ENCODE peak calls at places on chromosomes 6 and 20, in nine cellular contexts. Y is endothelial cell, L is mesothelial cell of epicardium, K is OCI-LY7, D is right lobe of liver, Z is left ventricle myocardium inferior, J is AG04450, R is astrocyte of the spinal cord, W is WTC11. F is an unnamed sample.

GRCh38 chr20:38970302-38970701 is 8.2 kb downstream of the DHX35 start:
- DNase-seq in Y (no peak), L (no peak), K (no peak), D (no peak), Z (no peak), J (no peak), R (peak), W (no peak), F (no peak)

GRCh38 chr6:109865968-109866367 is 112.1 kb upstream of the GPR6 start:
- DNase-seq in Y (no peak), L (no peak), K (no peak), D (no peak), Z (no peak), J (no peak), R (no peak), W (peak), F (no peak)

GRCh38 chr6:150024646-150025155 is 631 bp downstream of the RAET1L start:
- DNase-seq in Y (no peak), L (no peak), K (no peak), D (no peak), Z (no peak), J (no peak), R (no peak), W (no peak), F (no peak)

GRCh38 chr6:44122821-44123220 is 4.4 kb downstream of the MRPL14 start:
- DNase-seq in Y (no peak), L (no peak), K (peak), D (no peak), Z (no peak), J (no peak), R (peak), W (no peak), F (no peak)

GRCh38 chr6:101454106-101454676 is 60.7 kb downstream of the GRIK2 start:
- DNase-seq in Y (no peak), L (no peak), K (no peak), D (no peak), Z (no peak), J (no peak), R (no peak), W (no peak), F (no peak)

GRCh38 chr6:150959071-150959637 is 93.7 kb downstream of the MTHFD1L start:
- DNase-seq in Y (no peak), L (no peak), K (no peak), D (no peak), Z (no peak), J (no peak), R (no peak), W (no peak), F (no peak)

GRCh38 chr20:22775671-22776139 is 191.3 kb upstream of the FOXA2 start:
- DNase-seq in Y (no peak), L (no peak), K (no peak), D (no peak), Z (no peak), J (no peak), R (peak), W (no peak), F (no peak)

GRCh38 chr20:10609276-10609675 is 64.5 kb downstream of the JAG1 start:
- DNase-seq in Y (no peak), L (no peak), K (no peak), D (no peak), Z (peak), J (peak), R (peak), W (no peak), F (no peak)

GRCh38 chr6:139588076-139588639 is 213.7 kb upstream of the CITED2 start:
- DNase-seq in Y (no peak), L (no peak), K (no peak), D (no peak), Z (no peak), J (no peak), R (peak), W (no peak), F (no peak)

GRCh38 chr20:2840138-2840966 is at the start of the genes PCED1A and VPS16:
- DNase-seq in Y (peak), L (peak), K (peak), D (peak), Z (peak), J (peak), R (peak), W (peak), F (peak)

GRCh38 chr6:108114861-108115597 is 40.5 kb upstream of the OSTM1 start:
- DNase-seq in Y (peak), L (peak), K (no peak), D (peak), Z (peak), J (peak), R (peak), W (peak), F (peak)

GRCh38 chr6:92110390-92110789 is 1309.0 kb downstream of the EPHA7 start:
- DNase-seq in Y (no peak), L (no peak), K (no peak), D (no peak), Z (no peak), J (no peak), R (no peak), W (no peak), F (no peak)

GRCh38 chr6:169800668-169801395 is 49.4 kb downstream of the ERMARD start:
- DNase-seq in Y (no peak), L (no peak), K (no peak), D (peak), Z (no peak), J (peak), R (peak), W (no peak), F (no peak)

GRCh38 chr6:111781055-111781708 is 92.1 kb downstream of the FYN start:
- DNase-seq in Y (no peak), L (no peak), K (no peak), D (no peak), Z (no peak), J (no peak), R (no peak), W (no peak), F (no peak)

GRCh38 chr20:59421089-59421488 is 120.7 kb downstream of the EDN3 start:
- DNase-seq in Y (no peak), L (no peak), K (no peak), D (no peak), Z (no peak), J (no peak), R (no peak), W (no peak), F (no peak)

GRCh38 chr6:45075246-45075645 is 252.9 kb upstream of the RUNX2 start:
- DNase-seq in Y (no peak), L (no peak), K (no peak), D (no peak), Z (no peak), J (peak), R (peak), W (no peak), F (no peak)

GRCh38 chr6:41462980-41463930 is 82.9 kb upstream of the FOXP4 start:
- DNase-seq in Y (peak), L (no peak), K (peak), D (peak), Z (peak), J (peak), R (peak), W (no peak), F (no peak)

GRCh38 chr6:4433199-4433598 is 297.8 kb upstream of the ECI2 start:
- DNase-seq in Y (no peak), L (no peak), K (no peak), D (no peak), Z (no peak), J (no peak), R (no peak), W (no peak), F (no peak)

GRCh38 chr6:33744001-33744848 is 2.5 kb downstream of the IP6K3 start:
- DNase-seq in Y (peak), L (peak), K (peak), D (peak), Z (peak), J (no peak), R (peak), W (peak), F (peak)

GRCh38 chr20:4835244-4836177 is 113.8 kb downstream of the PRND start:
- DNase-seq in Y (no peak), L (no peak), K (no peak), D (no peak), Z (peak), J (no peak), R (peak), W (no peak), F (no peak)

GRCh38 chr20:50574586-50574985 is 64.4 kb downstream of the PTPN1 start:
- DNase-seq in Y (no peak), L (no peak), K (no peak), D (no peak), Z (no peak), J (no peak), R (no peak), W (no peak), F (no peak)

GRCh38 chr6:41636803-41637178 is 1.5 kb upstream of the MDFI start:
- DNase-seq in Y (peak), L (no peak), K (no peak), D (peak), Z (no peak), J (no peak), R (peak), W (peak), F (no peak)

GRCh38 chr20:54110457-54110856 is 40.1 kb upstream of the BCAS1 start:
- DNase-seq in Y (no peak), L (no peak), K (no peak), D (no peak), Z (no peak), J (no peak), R (no peak), W (no peak), F (no peak)

GRCh38 chr6:138722425-138723371 is 50.9 kb upstream of the CCDC28A start:
- DNase-seq in Y (no peak), L (no peak), K (no peak), D (no peak), Z (no peak), J (no peak), R (peak), W (no peak), F (no peak)

GRCh38 chr20:51014797-51015722 is 7.8 kb downstream of the KCNG1 start:
- DNase-seq in Y (peak), L (no peak), K (peak), D (no peak), Z (no peak), J (no peak), R (peak), W (peak), F (no peak)

GRCh38 chr6:37980222-37980595 is 160.7 kb downstream of the ZFAND3 start:
- DNase-seq in Y (no peak), L (no peak), K (no peak), D (no peak), Z (no peak), J (no peak), R (no peak), W (no peak), F (no peak)

GRCh38 chr6:146913842-146914562 is 290.2 kb upstream of the STXBP5 start:
- DNase-seq in Y (peak), L (peak), K (no peak), D (no peak), Z (peak), J (peak), R (peak), W (peak), F (no peak)

GRCh38 chr6:47044418-47044817 is 2.3 kb upstream of the ADGRF1 start:
- DNase-seq in Y (no peak), L (no peak), K (no peak), D (no peak), Z (no peak), J (no peak), R (peak), W (no peak), F (no peak)

GRCh38 chr6:30171677-30172471 is 8.5 kb downstream of the TRIM15 start:
- DNase-seq in Y (peak), L (no peak), K (peak), D (no peak), Z (no peak), J (no peak), R (peak), W (peak), F (peak)

GRCh38 chr20:33158637-33159385 is 9.1 kb upstream of the BPIFA2 start:
- DNase-seq in Y (no peak), L (no peak), K (no peak), D (no peak), Z (no peak), J (no peak), R (no peak), W (no peak), F (no peak)

GRCh38 chr6:132314432-132314831 is 86.8 kb downstream of the MOXD1 start:
- DNase-seq in Y (no peak), L (no peak), K (no peak), D (no peak), Z (no peak), J (no peak), R (no peak), W (no peak), F (no peak)

GRCh38 chr6:134607411-134607810 is 289.5 kb upstream of the SGK1 start:
- DNase-seq in Y (no peak), L (no peak), K (no peak), D (no peak), Z (no peak), J (no peak), R (no peak), W (no peak), F (no peak)

GRCh38 chr6:12270551-12271228 is 19.5 kb upstream of the EDN1 start:
- DNase-seq in Y (no peak), L (no peak), K (no peak), D (no peak), Z (no peak), J (no peak), R (no peak), W (no peak), F (no peak)

GRCh38 chr6:79705456-79705995 is 74.4 kb downstream of the SH3BGRL2 start:
- DNase-seq in Y (no peak), L (no peak), K (no peak), D (no peak), Z (no peak), J (no peak), R (peak), W (no peak), F (no peak)

GRCh38 chr6:20178327-20178726 is 33.9 kb downstream of the MBOAT1 start:
- DNase-seq in Y (no peak), L (no peak), K (no peak), D (no peak), Z (no peak), J (no peak), R (no peak), W (no peak), F (no peak)

GRCh38 chr6:13014551-13015378 is 298.2 kb downstream of the PHACTR1 start:
- DNase-seq in Y (peak), L (no peak), K (no peak), D (no peak), Z (peak), J (no peak), R (no peak), W (peak), F (no peak)

GRCh38 chr20:8858181-8858794 is 210.6 kb upstream of the PLCB4 start:
- DNase-seq in Y (no peak), L (no peak), K (no peak), D (no peak), Z (no peak), J (no peak), R (peak), W (no peak), F (no peak)

GRCh38 chr20:62027698-62028321 is 37.9 kb downstream of the TAF4 start:
- DNase-seq in Y (no peak), L (no peak), K (no peak), D (peak), Z (no peak), J (no peak), R (no peak), W (no peak), F (no peak)

GRCh38 chr20:62027116-62027515 is 38.6 kb downstream of the TAF4 start:
- DNase-seq in Y (no peak), L (no peak), K (no peak), D (peak), Z (no peak), J (no peak), R (no peak), W (no peak), F (no peak)

GRCh38 chr20:62025394-62025793 is 40.3 kb downstream of the TAF4 start:
- DNase-seq in Y (no peak), L (no peak), K (no peak), D (peak), Z (no peak), J (no peak), R (no peak), W (no peak), F (no peak)

GRCh38 chr20:62026564-62026856 is 39.2 kb downstream of the TAF4 start:
- DNase-seq in Y (no peak), L (no peak), K (no peak), D (peak), Z (no peak), J (no peak), R (no peak), W (no peak), F (no peak)

DNA sequence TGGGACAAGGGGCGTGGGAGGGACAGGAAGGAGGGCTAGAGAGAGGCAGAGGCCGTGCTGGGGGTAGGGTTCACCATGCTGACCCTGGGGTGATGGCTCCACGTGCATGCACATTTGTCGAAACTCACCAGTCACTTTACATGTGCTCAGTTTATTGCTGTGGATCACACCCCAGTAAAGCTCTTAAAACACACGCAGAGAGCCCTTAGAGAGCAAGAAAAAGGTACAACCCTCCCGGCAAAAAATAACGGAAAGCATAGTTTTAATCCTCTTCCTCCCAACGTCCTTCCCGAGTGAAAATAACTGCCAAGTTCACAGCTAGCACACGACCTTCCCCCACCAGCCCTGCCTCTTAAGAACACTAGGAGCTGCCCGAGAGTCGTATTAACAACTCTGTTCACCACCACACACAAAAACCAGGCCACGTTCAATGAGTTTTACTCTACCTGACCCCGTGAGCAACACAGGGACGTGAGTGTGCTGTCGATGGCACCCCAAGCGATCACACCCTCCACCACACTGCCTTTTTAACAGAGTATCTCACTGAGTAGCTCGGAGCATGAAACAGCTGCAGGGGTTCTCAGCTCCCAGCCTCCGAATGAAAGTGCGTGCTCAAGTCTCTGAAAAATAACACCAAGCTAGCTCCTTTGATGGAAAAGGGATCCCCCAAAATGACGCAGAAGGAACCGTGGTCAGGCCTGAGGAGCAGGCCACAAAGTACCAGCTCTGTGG is 39.7 kb downstream of the TAF4 start:
- DNase-seq in Y (no peak), L (no peak), K (no peak), D (peak), Z (no peak), J (peak), R (peak), W (no peak), F (no peak)
- TF ChIP-seq CTCF in Y (no peak), L (no peak), K (no peak), D (peak), Z (peak), J (peak), R (peak), W (no peak), F (no peak)

GRCh38 chr6:125986295-125986955 is at the start of gene TRMT11:
- DNase-seq in Y (peak), L (peak), K (peak), D (peak), Z (peak), J (no peak), R (peak), W (peak), F (peak)
- TF ChIP-seq CTCF in Y (no peak), L (no peak), K (peak), D (no peak), Z (no peak), J (peak), R (no peak), W (no peak), F (no peak)

GRCh38 chr6:125779924-125780539 is 10.7 kb upstream of the NCOA7 start:
- DNase-seq in Y (peak), L (peak), K (peak), D (peak), Z (peak), J (peak), R (peak), W (peak), F (peak)
- TF ChIP-seq CTCF in Y (no peak), L (peak), K (peak), D (no peak), Z (peak), J (peak), R (peak), W (no peak), F (no peak)

GRCh38 chr6:25753079-25753478 is 1.5 kb upstream of the SLC17A4 start:
- DNase-seq in Y (no peak), L (no peak), K (no peak), D (no peak), Z (no peak), J (no peak), R (no peak), W (no peak), F (no peak)
- TF ChIP-seq CTCF in Y (no peak), L (no peak), K (no peak), D (no peak), Z (no peak), J (no peak), R (no peak), W (no peak), F (no peak)

GRCh38 chr6:127547215-127547614 is 28.1 kb upstream of the MTCL3 start:
- DNase-seq in Y (peak), L (no peak), K (peak), D (no peak), Z (no peak), J (no peak), R (no peak), W (peak), F (no peak)
- TF ChIP-seq CTCF in Y (peak), L (no peak), K (no peak), D (peak), Z (no peak), J (peak), R (peak), W (peak), F (no peak)

GRCh38 chr20:52313335-52313963 is 121.9 kb upstream of the ZFP64 start:
- DNase-seq in Y (peak), L (no peak), K (no peak), D (no peak), Z (no peak), J (no peak), R (peak), W (peak), F (no peak)
- TF ChIP-seq CTCF in Y (no peak), L (no peak), K (no peak), D (peak), Z (peak), J (peak), R (peak), W (no peak), F (no peak)